ENCODE peak calls at places on chromosomes 16 and 17, in five cellular contexts. I, D, Z, N and K are unnamed samples.

GRCh38 chr16:85349413-85350145 is 237.3 kb upstream of the CIBAR2 start:
- DNase-seq in N (no peak), Z (no peak), D (no peak), I (no peak), K (peak; percentile 85)

GRCh38 chr16:9007177-9007794 is 43.6 kb upstream of the USP7 start:
- DNase-seq in I (no peak), Z (peak; percentile 84), N (peak; percentile 59), D (no peak), K (no peak)

GRCh38 chr16:84501077-84501735 is 3.3 kb downstream of the MEAK7 start:
- DNase-seq in N (no peak), I (peak; percentile 75), D (no peak), Z (peak; percentile 78), K (no peak)

GRCh38 chr17:76701471-76701967 is 9.2 kb downstream of the MXRA7 start:
- DNase-seq in Z (no peak), N (no peak), I (no peak), D (no peak), K (no peak)

GRCh38 chr17:42027961-42028790 is 8.3 kb downstream of the NKIRAS2 start:
- DNase-seq in D (no peak), I (peak; percentile 71), N (peak; percentile 68), Z (no peak), K (no peak)

GRCh38 chr16:27972500-27972899 is 91.0 kb downstream of the GSG1L start:
- DNase-seq in Z (peak; percentile 30), D (peak; percentile 17), N (peak; percentile 45), I (peak; percentile 72), K (peak; percentile 59)

GRCh38 chr17:75031972-75032895 is 14.5 kb downstream of the ATP5PD start:
- DNase-seq in N (peak; percentile 59), D (no peak), I (peak; percentile 86), Z (peak; percentile 84), K (peak; percentile 89)

GRCh38 chr16:27326738-27327585 is 13.2 kb downstream of the IL4R start:
- DNase-seq in N (no peak), I (peak; percentile 81), D (no peak), Z (peak; percentile 97), K (peak; percentile 40)

GRCh38 chr17:13589658-13590057 is 12.1 kb downstream of the HS3ST3A1 start:
- DNase-seq in Z (no peak), N (no peak), I (no peak), D (no peak), K (no peak)

GRCh38 chr16:85412911-85413520 is 200.1 kb upstream of the GSE1 start:
- DNase-seq in Z (no peak), I (no peak), N (no peak), D (no peak), K (no peak)

GRCh38 chr16:12458591-12459400 is 344.9 kb downstream of the CPPED1 start:
- DNase-seq in Z (no peak), N (no peak), I (no peak), D (no peak), K (no peak)
- TF ChIP-seq RCOR1 in Z (no peak), N (no peak), I (no peak), D (no peak), K (no peak)

GRCh38 chr16:35750701-35751104 is 2291.3 kb downstream of the TP53TG3F start:
- DNase-seq in D (no peak), N (no peak), I (no peak), Z (no peak), K (no peak)

GRCh38 chr16:35750157-35750689 is 2290.8 kb downstream of the TP53TG3F start:
- DNase-seq in N (no peak), Z (no peak), I (no peak), D (no peak), K (no peak)

GRCh38 chr16:35748621-35749252 is 2289.3 kb downstream of the TP53TG3F start:
- DNase-seq in D (no peak), Z (no peak), I (no peak), N (no peak), K (peak; percentile 15)

GRCh38 chr16:35747658-35748455 is 2288.4 kb downstream of the TP53TG3F start:
- DNase-seq in Z (no peak), N (no peak), D (no peak), I (no peak), K (no peak)

GRCh38 chr16:35749253-35750141 is 2290.1 kb downstream of the TP53TG3F start:
- DNase-seq in I (no peak), D (no peak), Z (no peak), N (no peak), K (peak; percentile 23)
- TF ChIP-seq RCOR1 in I (no peak), D (no peak), Z (no peak), N (no peak), K (no peak)

DNA sequence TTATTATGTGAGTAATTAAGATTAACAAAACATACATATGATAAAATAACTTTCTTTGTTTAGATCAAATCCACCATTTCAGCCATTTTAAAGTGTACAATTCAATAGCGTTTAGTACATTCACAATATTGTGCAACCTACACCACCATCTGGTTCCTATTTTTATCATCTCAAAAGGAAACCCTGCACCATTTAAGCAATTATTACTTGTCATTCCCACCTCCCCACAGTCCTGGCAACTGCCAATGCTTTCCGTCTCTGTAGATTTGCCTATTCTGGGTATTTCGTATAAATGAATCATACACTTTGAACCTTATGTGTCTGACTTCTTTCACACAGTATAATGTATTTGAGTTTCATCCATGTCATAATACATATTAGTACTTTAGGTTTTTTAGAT is 162.5 kb upstream of the CNTNAP4 start:
- DNase-seq in Z (no peak), I (no peak), N (no peak), D (no peak), K (no peak)
- TF ChIP-seq RCOR1 in Z (no peak), I (no peak), N (no peak), D (no peak), K (no peak)

DNA sequence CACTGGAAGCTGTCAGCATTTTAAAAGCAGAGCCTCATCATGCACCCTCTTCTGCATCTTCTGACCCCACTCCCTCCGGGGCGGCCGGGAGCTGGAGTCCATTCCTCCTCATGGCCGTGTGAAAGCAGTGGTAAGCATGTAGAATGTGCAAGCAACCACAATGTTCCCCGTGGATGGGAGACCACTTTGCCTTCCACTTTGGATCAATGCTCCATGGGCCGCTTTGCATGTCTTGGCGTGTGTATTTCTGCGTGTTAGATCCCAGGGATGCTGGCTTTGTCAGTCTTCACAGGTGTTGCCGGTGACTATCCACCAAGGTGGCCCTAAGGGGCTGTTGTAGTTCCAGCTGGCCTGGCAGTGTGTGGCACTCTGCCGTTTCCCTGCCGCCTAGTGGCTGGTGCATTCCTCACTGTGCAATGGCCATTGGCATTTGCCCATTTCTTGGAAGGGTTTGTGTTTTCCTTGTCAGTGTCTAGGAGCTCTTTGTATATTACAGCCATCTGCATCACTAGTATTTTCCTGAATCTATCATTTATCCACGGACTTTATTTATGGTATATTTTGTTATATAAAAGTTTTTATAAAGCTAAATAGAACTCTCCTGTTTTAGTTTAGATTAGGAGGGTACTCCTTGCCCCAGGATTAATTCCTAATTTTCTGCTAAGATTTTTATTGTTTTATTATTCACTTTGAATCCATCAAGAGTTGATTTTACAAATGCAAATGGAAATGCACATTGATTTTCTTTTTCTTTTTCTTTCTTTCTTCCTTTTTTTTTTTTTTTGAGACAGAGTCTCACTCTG is 5.8 kb upstream of the ALDH3A1 start:
- DNase-seq in I (peak; percentile 91), D (no peak), Z (no peak), N (no peak), K (no peak)
- TF ChIP-seq RCOR1 in I (no peak), D (no peak), Z (no peak), N (no peak), K (no peak)

DNA sequence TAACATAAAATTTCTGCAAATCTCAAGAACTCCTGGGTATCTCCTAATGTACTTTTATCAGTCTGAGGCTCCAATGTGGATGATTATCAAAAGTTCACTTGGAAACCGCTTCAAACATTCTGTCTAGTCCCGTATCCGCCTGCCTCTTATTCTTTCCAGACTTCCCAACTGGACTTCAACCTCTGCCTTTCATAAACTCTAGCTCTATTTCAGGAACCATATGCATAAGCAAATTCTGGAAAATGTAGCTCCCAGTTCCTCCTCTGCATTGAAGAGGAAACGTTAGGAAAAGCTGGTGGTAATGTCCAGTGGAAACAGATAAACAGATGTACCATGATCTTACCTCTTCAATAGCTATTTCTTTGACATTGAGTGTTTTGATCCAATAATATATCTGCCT is 285.0 kb downstream of the KCNJ2 start:
- DNase-seq in Z (no peak), N (no peak), I (no peak), D (no peak), K (no peak)
- TF ChIP-seq RCOR1 in Z (no peak), N (no peak), I (no peak), D (no peak), K (no peak)

GRCh38 chr17:40553694-40554534 is 11.4 kb downstream of the CCR7 start:
- DNase-seq in Z (peak; percentile 43), I (no peak), N (peak; percentile 87), D (no peak), K (no peak)
- TF ChIP-seq RCOR1 in Z (no peak), I (no peak), N (no peak), D (no peak), K (no peak)

DNA sequence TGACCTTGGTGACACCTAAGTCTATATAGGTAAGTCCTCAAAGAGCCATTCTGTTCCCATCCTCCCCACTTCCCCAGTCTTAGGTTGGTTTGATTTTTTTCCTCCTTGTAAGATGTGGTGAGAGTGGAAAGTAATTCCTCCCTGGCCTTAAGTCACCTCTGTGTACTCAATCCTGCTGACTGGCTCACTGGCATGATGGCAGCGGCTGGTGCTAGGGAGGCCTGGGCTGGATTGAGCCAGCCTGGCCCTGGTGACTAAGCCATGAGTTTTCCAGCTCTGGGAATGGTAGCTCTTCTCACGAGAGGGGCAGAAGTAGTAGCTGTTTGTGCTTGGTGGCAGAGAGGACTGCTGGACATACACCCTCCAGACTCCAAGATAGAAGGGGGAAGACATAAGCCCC is 2.5 kb downstream of the ARL4D start:
- DNase-seq in Z (peak; percentile 88), I (peak; percentile 75), N (no peak), D (no peak), K (no peak)
- TF ChIP-seq RCOR1 in Z (peak; percentile 19), I (no peak), N (no peak), D (no peak), K (no peak)